ENCODE peak calls at places on chromosomes 1 and 21, in ten cellular contexts. One of them, this sample, is unnamed.

GRCh38 chr1:31102501-31102950 is 37.0 kb upstream of the PUM1 start:
- DNase-seq in HFFc6: peak; percentile 67
- DNase-seq in fibroblast of pulmonary artery: peak; percentile 90
- DNase-seq in MCF 10A: peak; percentile 94
- DNase-seq in GM23338: no peak
- DNase-seq in GM12865: no peak
- DNase-seq in epithelial cell of esophagus: peak; percentile 95
- DNase-seq in left ventricle myocardium inferior: peak; percentile 19
- DNase-seq in right lobe of liver: no peak
- DNase-seq in astrocyte of the spinal cord: peak; percentile 41
- DNase-seq in this sample: peak; percentile 76

GRCh38 chr1:234401658-234402057 is 28.4 kb downstream of the COA6 start:
- DNase-seq in GM23338: no peak
- DNase-seq in epithelial cell of esophagus: no peak
- DNase-seq in left ventricle myocardium inferior: no peak
- DNase-seq in right lobe of liver: no peak
- DNase-seq in MCF 10A: no peak
- DNase-seq in astrocyte of the spinal cord: no peak
- DNase-seq in HFFc6: no peak
- DNase-seq in GM12865: no peak
- DNase-seq in fibroblast of pulmonary artery: no peak
- DNase-seq in this sample: no peak

GRCh38 chr1:24702511-24703293 is 42.5 kb upstream of the CLIC4 start:
- DNase-seq in right lobe of liver: no peak
- DNase-seq in HFFc6: no peak
- DNase-seq in epithelial cell of esophagus: peak; percentile 62
- DNase-seq in astrocyte of the spinal cord: peak; percentile 88
- DNase-seq in GM23338: peak; percentile 34
- DNase-seq in GM12865: no peak
- DNase-seq in fibroblast of pulmonary artery: peak; percentile 56
- DNase-seq in left ventricle myocardium inferior: no peak
- DNase-seq in MCF 10A: peak; percentile 56
- DNase-seq in this sample: no peak

GRCh38 chr21:20301395-20301794 is 696.8 kb upstream of the NCAM2 start:
- DNase-seq in epithelial cell of esophagus: no peak
- DNase-seq in right lobe of liver: no peak
- DNase-seq in fibroblast of pulmonary artery: no peak
- DNase-seq in HFFc6: no peak
- DNase-seq in MCF 10A: no peak
- DNase-seq in astrocyte of the spinal cord: no peak
- DNase-seq in left ventricle myocardium inferior: no peak
- DNase-seq in GM12865: no peak
- DNase-seq in GM23338: no peak
- DNase-seq in this sample: no peak

GRCh38 chr1:50973875-50974617 is 4.0 kb downstream of the CDKN2C start:
- DNase-seq in left ventricle myocardium inferior: no peak
- DNase-seq in astrocyte of the spinal cord: no peak
- DNase-seq in GM12865: no peak
- DNase-seq in fibroblast of pulmonary artery: no peak
- DNase-seq in MCF 10A: no peak
- DNase-seq in HFFc6: no peak
- DNase-seq in GM23338: peak; percentile 50
- DNase-seq in epithelial cell of esophagus: no peak
- DNase-seq in right lobe of liver: no peak
- DNase-seq in this sample: no peak

GRCh38 chr1:51282605-51283004 is 46.5 kb downstream of the RNF11 start:
- DNase-seq in HFFc6: no peak
- DNase-seq in epithelial cell of esophagus: no peak
- DNase-seq in GM12865: no peak
- DNase-seq in left ventricle myocardium inferior: no peak
- DNase-seq in MCF 10A: no peak
- DNase-seq in fibroblast of pulmonary artery: no peak
- DNase-seq in right lobe of liver: no peak
- DNase-seq in GM23338: no peak
- DNase-seq in astrocyte of the spinal cord: no peak
- DNase-seq in this sample: no peak

GRCh38 chr1:223066415-223066814 is 76.6 kb downstream of the TLR5 start:
- DNase-seq in epithelial cell of esophagus: no peak
- DNase-seq in GM23338: no peak
- DNase-seq in MCF 10A: no peak
- DNase-seq in right lobe of liver: no peak
- DNase-seq in astrocyte of the spinal cord: no peak
- DNase-seq in left ventricle myocardium inferior: no peak
- DNase-seq in GM12865: no peak
- DNase-seq in HFFc6: no peak
- DNase-seq in fibroblast of pulmonary artery: no peak
- DNase-seq in this sample: no peak

GRCh38 chr1:180188103-180188506 is 33.4 kb downstream of the QSOX1 start:
- DNase-seq in astrocyte of the spinal cord: peak; percentile 46
- DNase-seq in GM12865: peak; percentile 49
- DNase-seq in GM23338: peak; percentile 84
- DNase-seq in fibroblast of pulmonary artery: peak; percentile 68
- DNase-seq in MCF 10A: peak; percentile 74
- DNase-seq in epithelial cell of esophagus: peak; percentile 56
- DNase-seq in HFFc6: peak; percentile 44
- DNase-seq in left ventricle myocardium inferior: no peak
- DNase-seq in right lobe of liver: peak; percentile 70
- DNase-seq in this sample: no peak

GRCh38 chr1:31488528-31488927 is 75.5 kb downstream of the SERINC2 start:
- DNase-seq in MCF 10A: no peak
- DNase-seq in GM23338: no peak
- DNase-seq in epithelial cell of esophagus: no peak
- DNase-seq in fibroblast of pulmonary artery: no peak
- DNase-seq in right lobe of liver: no peak
- DNase-seq in HFFc6: no peak
- DNase-seq in left ventricle myocardium inferior: no peak
- DNase-seq in astrocyte of the spinal cord: no peak
- DNase-seq in GM12865: no peak
- DNase-seq in this sample: no peak

GRCh38 chr1:184958554-184959353 is 15.6 kb downstream of the NIBAN1 start:
- DNase-seq in GM23338: no peak
- DNase-seq in left ventricle myocardium inferior: peak; percentile 70
- DNase-seq in astrocyte of the spinal cord: no peak
- DNase-seq in epithelial cell of esophagus: no peak
- DNase-seq in HFFc6: no peak
- DNase-seq in right lobe of liver: no peak
- DNase-seq in GM12865: no peak
- DNase-seq in MCF 10A: no peak
- DNase-seq in fibroblast of pulmonary artery: no peak
- DNase-seq in this sample: no peak

GRCh38 chr1:116724765-116725375 is 29.4 kb upstream of the CD2 start:
- DNase-seq in GM12865: peak; percentile 82
- DNase-seq in GM23338: peak; percentile 84
- DNase-seq in left ventricle myocardium inferior: no peak
- DNase-seq in astrocyte of the spinal cord: peak; percentile 63
- DNase-seq in right lobe of liver: peak; percentile 43
- DNase-seq in fibroblast of pulmonary artery: peak; percentile 77
- DNase-seq in epithelial cell of esophagus: peak; percentile 80
- DNase-seq in HFFc6: peak; percentile 49
- DNase-seq in MCF 10A: peak; percentile 86
- DNase-seq in this sample: no peak
- TF ChIP-seq CTCF in GM12865: peak; percentile 75
- TF ChIP-seq CTCF in GM23338: peak; percentile 93
- TF ChIP-seq CTCF in left ventricle myocardium inferior: peak; percentile 78
- TF ChIP-seq CTCF in astrocyte of the spinal cord: peak; percentile 76
- TF ChIP-seq CTCF in right lobe of liver: peak; percentile 69
- TF ChIP-seq CTCF in fibroblast of pulmonary artery: peak; percentile 75
- TF ChIP-seq CTCF in epithelial cell of esophagus: peak; percentile 78
- TF ChIP-seq CTCF in HFFc6: peak; percentile 92
- TF ChIP-seq CTCF in MCF 10A: peak; percentile 69
- TF ChIP-seq CTCF in this sample: peak; percentile 84

DNA sequence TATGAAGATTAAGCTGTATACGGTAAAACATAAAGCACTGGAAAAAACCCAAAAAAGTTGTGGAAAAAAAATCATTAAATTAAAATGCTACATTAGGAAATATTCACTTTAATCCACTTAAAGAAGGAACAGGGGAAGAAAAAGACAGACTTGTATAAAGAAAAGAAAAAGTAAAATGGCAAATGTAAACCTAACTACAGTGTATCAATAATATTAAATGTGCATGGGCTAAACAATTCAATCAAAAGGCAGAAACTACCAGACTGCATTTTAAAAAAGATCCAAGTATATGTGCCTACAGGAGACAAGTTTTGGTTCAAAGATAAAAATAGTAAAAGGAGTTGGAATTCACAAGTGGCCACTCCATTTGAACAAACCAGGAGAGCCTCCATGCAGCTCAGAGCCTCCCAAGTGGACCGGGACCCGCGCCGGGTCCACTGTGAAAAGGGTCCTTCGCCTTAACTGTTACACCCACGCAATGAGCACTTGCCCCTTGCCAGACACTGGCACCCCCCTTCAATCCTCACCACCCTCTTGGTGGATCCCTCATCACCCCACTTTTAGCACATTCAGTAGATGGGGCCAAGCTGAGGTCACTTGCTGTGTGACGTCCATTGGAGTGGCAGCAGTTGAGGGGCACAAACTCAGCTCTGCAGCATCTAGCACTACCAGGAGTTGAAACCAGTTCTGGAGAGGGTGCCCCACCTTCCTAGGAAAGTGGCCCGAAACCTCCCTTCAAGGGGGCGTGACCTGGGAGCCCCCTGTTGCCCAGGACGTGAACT is 887 bp downstream of the C1orf174 start:
- DNase-seq in astrocyte of the spinal cord: no peak
- DNase-seq in MCF 10A: no peak
- DNase-seq in left ventricle myocardium inferior: no peak
- DNase-seq in right lobe of liver: no peak
- DNase-seq in fibroblast of pulmonary artery: no peak
- DNase-seq in epithelial cell of esophagus: peak; percentile 10
- DNase-seq in GM12865: no peak
- DNase-seq in GM23338: peak; percentile 87
- DNase-seq in HFFc6: no peak
- DNase-seq in this sample: no peak
- TF ChIP-seq CTCF in astrocyte of the spinal cord: peak; percentile 23
- TF ChIP-seq CTCF in MCF 10A: no peak
- TF ChIP-seq CTCF in left ventricle myocardium inferior: no peak
- TF ChIP-seq CTCF in right lobe of liver: no peak
- TF ChIP-seq CTCF in fibroblast of pulmonary artery: peak; percentile 6
- TF ChIP-seq CTCF in epithelial cell of esophagus: peak; percentile 12
- TF ChIP-seq CTCF in GM12865: no peak
- TF ChIP-seq CTCF in GM23338: no peak
- TF ChIP-seq CTCF in HFFc6: peak; percentile 51
- TF ChIP-seq CTCF in this sample: no peak

DNA sequence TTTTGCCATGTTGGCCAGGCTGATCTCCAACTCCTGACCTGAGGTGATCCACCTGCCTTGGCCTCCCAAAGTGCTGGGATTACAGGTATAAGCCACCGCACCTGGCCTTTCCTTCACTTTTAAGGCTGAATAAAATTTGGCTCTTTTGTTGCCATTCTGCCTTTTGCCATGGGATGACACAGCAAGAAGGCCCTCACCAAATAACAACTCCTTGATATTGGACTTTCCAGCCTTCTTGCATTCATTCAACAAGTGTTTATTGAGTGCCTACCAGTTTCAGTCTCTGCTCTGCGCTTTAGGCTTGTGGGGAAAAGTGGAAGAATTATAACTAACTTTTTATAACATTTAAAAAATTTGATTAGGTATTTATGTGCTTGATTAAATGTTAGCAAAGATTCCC is 1.9 kb upstream of the NVL start:
- DNase-seq in GM23338: no peak
- DNase-seq in fibroblast of pulmonary artery: no peak
- DNase-seq in right lobe of liver: no peak
- DNase-seq in MCF 10A: no peak
- DNase-seq in HFFc6: no peak
- DNase-seq in GM12865: no peak
- DNase-seq in astrocyte of the spinal cord: no peak
- DNase-seq in epithelial cell of esophagus: no peak
- DNase-seq in left ventricle myocardium inferior: no peak
- DNase-seq in this sample: no peak
- TF ChIP-seq CTCF in GM23338: no peak
- TF ChIP-seq CTCF in fibroblast of pulmonary artery: no peak
- TF ChIP-seq CTCF in right lobe of liver: no peak
- TF ChIP-seq CTCF in MCF 10A: no peak
- TF ChIP-seq CTCF in HFFc6: no peak
- TF ChIP-seq CTCF in GM12865: no peak
- TF ChIP-seq CTCF in astrocyte of the spinal cord: no peak
- TF ChIP-seq CTCF in epithelial cell of esophagus: no peak
- TF ChIP-seq CTCF in left ventricle myocardium inferior: no peak
- TF ChIP-seq CTCF in this sample: no peak

GRCh38 chr1:109079240-109079622 is 3.4 kb upstream of the TAF13 start:
- DNase-seq in left ventricle myocardium inferior: no peak
- DNase-seq in MCF 10A: no peak
- DNase-seq in astrocyte of the spinal cord: no peak
- DNase-seq in GM12865: no peak
- DNase-seq in right lobe of liver: no peak
- DNase-seq in GM23338: no peak
- DNase-seq in fibroblast of pulmonary artery: no peak
- DNase-seq in epithelial cell of esophagus: no peak
- DNase-seq in HFFc6: no peak
- DNase-seq in this sample: no peak

GRCh38 chr1:109080441-109081082 is 4.8 kb upstream of the TAF13 start:
- DNase-seq in astrocyte of the spinal cord: no peak
- DNase-seq in right lobe of liver: no peak
- DNase-seq in fibroblast of pulmonary artery: no peak
- DNase-seq in epithelial cell of esophagus: no peak
- DNase-seq in HFFc6: no peak
- DNase-seq in left ventricle myocardium inferior: no peak
- DNase-seq in GM12865: no peak
- DNase-seq in MCF 10A: no peak
- DNase-seq in GM23338: no peak
- DNase-seq in this sample: no peak

GRCh38 chr1:109078317-109078716 is 2.5 kb upstream of the TAF13 start:
- DNase-seq in right lobe of liver: no peak
- DNase-seq in MCF 10A: no peak
- DNase-seq in epithelial cell of esophagus: no peak
- DNase-seq in GM12865: no peak
- DNase-seq in GM23338: no peak
- DNase-seq in fibroblast of pulmonary artery: no peak
- DNase-seq in left ventricle myocardium inferior: no peak
- DNase-seq in astrocyte of the spinal cord: no peak
- DNase-seq in HFFc6: no peak
- DNase-seq in this sample: no peak

DNA sequence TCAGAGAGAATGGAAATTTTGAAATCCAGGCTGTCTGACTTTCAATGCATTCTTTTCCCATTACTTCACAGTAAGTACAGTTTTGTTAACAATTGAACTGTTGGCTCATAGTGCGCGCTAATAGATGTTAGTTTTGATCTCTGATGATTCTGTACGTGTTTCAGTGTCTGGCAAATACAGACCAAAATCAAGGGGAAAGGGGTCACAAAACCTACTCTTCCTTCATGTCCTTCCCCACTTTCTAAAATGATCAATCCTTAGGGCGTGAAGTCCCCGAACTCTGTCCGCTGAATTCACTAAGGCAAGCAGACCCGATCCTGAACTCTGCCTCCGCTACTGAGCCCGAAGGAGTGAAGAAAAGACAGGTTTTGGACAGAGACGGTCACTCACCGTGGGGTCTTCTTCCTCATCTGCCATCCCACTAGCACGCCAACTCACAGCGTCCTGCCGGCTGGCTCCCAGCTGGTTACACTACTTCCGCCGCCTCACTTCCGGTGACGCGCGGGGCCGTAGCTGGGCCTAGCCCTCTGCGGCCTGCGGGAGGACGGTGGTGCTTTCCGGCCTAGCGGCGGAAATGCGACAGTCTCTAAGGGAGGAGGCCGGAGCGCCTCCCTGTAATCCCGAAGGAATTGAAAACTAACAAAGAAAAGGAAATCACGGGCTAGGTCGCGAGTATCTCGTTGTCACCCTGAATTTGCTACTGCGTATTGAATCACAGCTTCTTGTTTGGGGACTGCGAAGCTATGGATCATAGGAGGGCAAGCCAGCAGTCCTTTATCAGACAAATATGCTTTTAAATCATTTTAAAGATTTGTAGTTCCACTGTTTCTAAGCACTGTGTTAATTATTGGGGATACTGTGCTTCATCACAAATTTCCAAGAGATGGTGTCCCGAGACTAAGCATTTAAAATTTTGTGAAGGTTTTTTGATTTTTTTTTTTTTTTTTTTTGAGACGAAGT is at the start of gene TAF13:
- DNase-seq in GM23338: peak; percentile 98
- DNase-seq in epithelial cell of esophagus: peak; percentile 96
- DNase-seq in HFFc6: peak; percentile 95
- DNase-seq in left ventricle myocardium inferior: peak; percentile 96
- DNase-seq in fibroblast of pulmonary artery: peak; percentile 97
- DNase-seq in right lobe of liver: peak; percentile 96
- DNase-seq in astrocyte of the spinal cord: peak; percentile 97
- DNase-seq in MCF 10A: peak; percentile 93
- DNase-seq in GM12865: peak; percentile 95
- DNase-seq in this sample: peak; percentile 91
- TF ChIP-seq CTCF in GM23338: no peak
- TF ChIP-seq CTCF in epithelial cell of esophagus: peak; percentile 31
- TF ChIP-seq CTCF in HFFc6: peak; percentile 64
- TF ChIP-seq CTCF in left ventricle myocardium inferior: peak; percentile 58
- TF ChIP-seq CTCF in fibroblast of pulmonary artery: no peak
- TF ChIP-seq CTCF in right lobe of liver: peak; percentile 21
- TF ChIP-seq CTCF in astrocyte of the spinal cord: peak; percentile 24
- TF ChIP-seq CTCF in MCF 10A: no peak
- TF ChIP-seq CTCF in GM12865: no peak
- TF ChIP-seq CTCF in this sample: no peak

This sample was measured in RWPE2.